ENCODE peak calls at places on chromosome 10, in ten cellular contexts. I is GM23338; C is fibroblast of lung; X is hepatocyte; H is A549; T is H9; B is right atrium auricular region; M is lung; F is adrenal gland; K is CD8-positive, alpha-beta T cell. E is an unnamed sample. For H3K4me1, the result is how much of the 10 kb centered on the place peaks cover.

GRCh38 chr10:61786728-61787127 is 114.8 kb upstream of the ARID5B start:
- DNase-seq in B (no peak), K (no peak), F (no peak), X (no peak), C (peak), M (no peak), I (no peak), T (no peak), H (no peak), E (no peak)

GRCh38 chr10:23927926-23928325 is 281.0 kb upstream of the KIAA1217 start:
- DNase-seq in M (no peak), I (no peak), T (no peak), F (no peak), C (no peak), X (no peak), K (no peak), H (no peak), B (no peak), E (no peak)

GRCh38 chr10:86497621-86498020 is 24.0 kb downstream of the WAPL start:
- DNase-seq in T (no peak), B (no peak), H (no peak), K (no peak), C (peak), M (no peak), I (no peak), X (no peak), F (no peak), E (no peak)

GRCh38 chr10:86960003-86960862 is 1.8 kb downstream of the SNCG start:
- DNase-seq in M (no peak), K (no peak), B (no peak), H (peak), F (peak), X (peak), T (peak), I (peak), C (peak), E (peak)

GRCh38 chr10:66586073-66586472 is 339.8 kb upstream of the LRRTM3 start:
- DNase-seq in K (no peak), T (peak), C (peak), X (peak), F (no peak), B (no peak), H (no peak), M (no peak), I (peak), E (no peak)

GRCh38 chr10:118978316-118978997 is 51.1 kb upstream of the NANOS1 start:
- DNase-seq in X (no peak), K (no peak), B (no peak), I (no peak), C (no peak), T (peak), F (no peak), H (no peak), M (no peak), E (no peak)

GRCh38 chr10:116688241-116688711 is 54.1 kb downstream of the HSPA12A start:
- DNase-seq in M (no peak), T (no peak), F (no peak), K (no peak), H (no peak), X (peak), I (peak), C (peak), B (no peak), E (no peak)

GRCh38 chr10:49161411-49161997 is 26.7 kb downstream of the TMEM273 start:
- DNase-seq in M (no peak), F (no peak), K (no peak), T (peak), C (peak), B (no peak), I (peak), H (peak), X (peak), E (no peak)

GRCh38 chr10:23516530-23516929 is 77.7 kb downstream of the OTUD1 start:
- DNase-seq in X (peak), M (no peak), F (peak), C (peak), T (no peak), B (no peak), H (peak), I (peak), K (no peak), E (no peak)

GRCh38 chr10:24616536-24616935 is 107.2 kb downstream of the ARHGAP21 start:
- DNase-seq in K (no peak), T (no peak), F (no peak), X (no peak), M (no peak), B (no peak), H (no peak), C (peak), I (no peak), E (no peak)

GRCh38 chr10:127405221-127405620 is 143.9 kb upstream of the NPS start:
- DNase-seq in F (no peak), C (peak), M (no peak), K (no peak), B (no peak), I (no peak), X (no peak), T (no peak), H (no peak), E (peak)

GRCh38 chr10:114384181-114384580 is 20.1 kb downstream of the AFAP1L2 start:
- DNase-seq in M (no peak), K (no peak), H (no peak), X (no peak), T (no peak), C (no peak), B (no peak), F (no peak), I (no peak), E (no peak)

GRCh38 chr10:120735773-120736371 is 115.3 kb upstream of the WDR11 start:
- DNase-seq in K (no peak), H (peak), B (no peak), F (no peak), I (peak), X (peak), T (no peak), M (no peak), C (peak), E (no peak)

GRCh38 chr10:6070647-6071046 is 8.5 kb upstream of the IL2RA start:
- DNase-seq in X (no peak), H (no peak), K (no peak), B (no peak), T (no peak), F (no peak), M (no peak), I (no peak), C (peak), E (no peak)

GRCh38 chr10:114632869-114633715 is 25.0 kb downstream of the ABLIM1 start:
- DNase-seq in X (peak), K (no peak), M (peak), C (peak), F (peak), I (no peak), T (no peak), B (peak), H (peak), E (no peak)

GRCh38 chr10:21514808-21515580 is 10.5 kb downstream of the SKIDA1 start:
- DNase-seq in I (no peak), C (peak), T (no peak), K (no peak), M (no peak), X (no peak), B (no peak), H (no peak), F (no peak), E (no peak)

GRCh38 chr10:103661198-103661950 is 167.9 kb downstream of the NEURL1 start:
- DNase-seq in X (peak), K (peak), B (peak), I (peak), F (peak), T (peak), C (peak), H (no peak), M (peak), E (peak)

GRCh38 chr10:11345224-11346054 is 266.0 kb downstream of the USP6NL start:
- DNase-seq in X (peak), M (peak), F (no peak), B (no peak), I (peak), K (peak), T (peak), C (no peak), H (peak), E (no peak)

GRCh38 chr10:7797582-7797981 is 9.6 kb downstream of the ATP5F1C start:
- DNase-seq in K (no peak), F (peak), C (peak), M (no peak), X (peak), T (no peak), H (peak), B (no peak), I (no peak), E (no peak)

GRCh38 chr10:16116404-16117304 is 256.3 kb upstream of the MINDY3 start:
- DNase-seq in F (no peak), B (no peak), X (peak), K (no peak), H (peak), T (no peak), C (no peak), M (no peak), I (peak), E (no peak)

GRCh38 chr10:127198307-127198706 is 1.9 kb upstream of the INSYN2A start:
- DNase-seq in K (no peak), F (no peak), M (no peak), T (no peak), B (no peak), C (no peak), H (peak), I (no peak), X (no peak), E (no peak)

GRCh38 chr10:58477122-58477521 is 35.5 kb upstream of the BICC1 start:
- DNase-seq in F (no peak), H (no peak), K (no peak), T (peak), M (no peak), I (peak), B (no peak), X (no peak), C (peak), E (no peak)

GRCh38 chr10:76302936-76303656 is 871.7 kb downstream of the LRMDA start:
- DNase-seq in H (no peak), T (no peak), C (peak), I (no peak), X (no peak), K (no peak), F (no peak), M (no peak), B (no peak), E (no peak)

DNA sequence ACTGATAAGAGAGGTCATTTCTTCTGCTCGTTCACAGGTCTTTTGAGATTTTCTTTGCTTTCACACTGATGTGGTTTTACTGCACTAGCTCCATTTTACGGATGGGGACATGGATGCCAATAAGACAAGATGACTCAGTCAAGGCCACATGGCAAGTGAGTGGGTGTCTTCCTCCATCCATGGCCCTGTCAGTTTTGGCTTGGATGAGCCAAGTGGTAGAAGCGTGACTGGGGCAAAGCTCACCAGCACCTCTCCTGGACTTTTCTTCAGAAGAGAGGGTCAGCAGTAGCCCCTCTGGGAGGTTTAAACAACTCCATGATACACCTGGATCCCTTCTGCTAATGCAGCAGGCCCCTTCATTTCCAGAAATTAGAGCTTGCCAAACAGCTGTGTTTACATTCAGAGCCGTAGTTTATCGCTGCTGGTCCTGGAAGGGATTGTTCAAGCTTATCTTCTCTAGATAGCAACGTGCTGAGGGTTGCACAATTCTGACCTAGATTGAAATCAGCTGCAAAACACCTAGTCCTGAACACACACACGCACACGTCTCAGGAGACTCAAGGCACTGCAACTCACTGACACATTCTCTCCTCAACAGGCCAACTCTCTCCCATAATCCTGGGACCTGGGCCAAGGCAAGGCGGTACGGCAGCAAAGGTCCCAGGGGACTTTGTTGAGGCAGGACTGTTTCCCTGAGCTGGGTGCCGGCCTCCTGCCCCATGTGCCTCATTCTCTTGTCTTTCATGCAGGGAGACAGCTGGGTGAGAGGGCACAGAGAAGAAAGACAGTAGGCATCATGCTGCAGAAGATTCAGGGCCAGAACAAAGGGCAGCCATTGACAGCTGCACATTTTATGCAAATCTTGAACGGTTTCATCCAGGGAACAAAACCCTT is 14.2 kb upstream of the PDCD4 start:
- DNase-seq in M (no peak), X (peak), F (peak), C (peak), K (peak), T (no peak), I (no peak), H (no peak), B (peak), E (no peak)
- TF ChIP-seq CTCF in M (no peak), X (no peak), F (peak), C (no peak), K (no peak), T (no peak), I (no peak), H (no peak), B (no peak), E (no peak)

GRCh38 chr10:93469454-93469853 is 12.7 kb downstream of the MYOF start:
- DNase-seq in T (no peak), I (no peak), F (no peak), C (no peak), K (no peak), H (no peak), M (no peak), B (no peak), X (no peak), E (no peak)
- H3K4me1 ChIP-seq in T (under half), I (under half), F (half or more), C (half or more), K (under half), H (half or more), M (under half), B (under half), X (under half), E (under half)

GRCh38 chr10:64093946-64094560 is 572.9 kb downstream of the REEP3 start:
- DNase-seq in K (no peak), F (no peak), X (no peak), I (no peak), T (no peak), C (peak), M (no peak), B (no peak), H (no peak), E (no peak)

GRCh38 chr10:64090865-64091264 is 569.7 kb downstream of the REEP3 start:
- DNase-seq in T (no peak), H (no peak), K (no peak), X (no peak), M (no peak), B (no peak), I (no peak), F (no peak), C (no peak), E (no peak)

GRCh38 chr10:64089648-64090047 is 568.4 kb downstream of the REEP3 start:
- DNase-seq in T (no peak), K (no peak), H (no peak), M (no peak), B (no peak), I (no peak), X (no peak), C (no peak), F (no peak), E (no peak)

GRCh38 chr10:64093304-64093703 is 572.1 kb downstream of the REEP3 start:
- DNase-seq in H (no peak), M (no peak), T (no peak), C (no peak), F (no peak), K (no peak), I (no peak), B (no peak), X (no peak), E (no peak)

DNA sequence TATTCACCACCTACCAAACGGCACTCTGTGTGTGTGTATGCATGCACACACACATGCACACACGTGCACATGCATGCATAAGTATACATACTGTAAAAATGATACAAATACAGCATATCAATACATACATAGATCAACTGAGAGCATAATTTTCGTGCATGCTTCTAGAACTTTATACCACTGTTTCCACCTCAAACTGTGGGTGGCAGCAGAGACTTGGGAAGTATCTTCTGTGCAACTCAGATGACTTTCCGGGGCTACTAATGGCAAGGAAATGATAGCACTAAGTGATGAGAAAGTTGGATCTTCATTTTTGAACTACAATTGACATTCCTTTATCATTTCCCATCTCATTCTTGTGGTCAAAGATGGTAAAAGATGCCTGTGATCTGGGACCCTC is 570.7 kb downstream of the REEP3 start:
- DNase-seq in K (no peak), T (no peak), C (no peak), I (peak), M (no peak), X (peak), H (peak), F (no peak), B (no peak), E (no peak)
- TF ChIP-seq CTCF in K (no peak), T (peak), C (peak), I (peak), M (no peak), X (peak), H (no peak), F (no peak), B (peak), E (no peak)

GRCh38 chr10:132792796-132793195 is 6.8 kb upstream of the NKX6-2 start:
- DNase-seq in X (no peak), T (no peak), F (no peak), I (no peak), K (no peak), H (no peak), M (no peak), C (no peak), B (no peak), E (no peak)
- H3K4me1 ChIP-seq in X (under half), T (under half), F (under half), I (under half), K (under half), H (under half), M (under half), C (under half), B (under half), E (under half)

GRCh38 chr10:30188101-30188500 is 128.7 kb upstream of the JCAD start:
- DNase-seq in C (peak), I (no peak), T (no peak), B (no peak), X (no peak), K (no peak), H (no peak), F (no peak), M (no peak), E (no peak)

GRCh38 chr10:30184397-30185033 is 125.1 kb upstream of the JCAD start:
- DNase-seq in T (no peak), M (no peak), C (peak), F (no peak), I (no peak), H (no peak), K (no peak), B (no peak), X (peak), E (no peak)

GRCh38 chr10:30185916-30186315 is 126.5 kb upstream of the JCAD start:
- DNase-seq in B (no peak), X (no peak), C (peak), F (no peak), H (no peak), T (no peak), M (no peak), I (no peak), K (no peak), E (no peak)

GRCh38 chr10:30187010-30187409 is 127.6 kb upstream of the JCAD start:
- DNase-seq in F (no peak), B (no peak), C (no peak), M (no peak), I (no peak), K (no peak), T (no peak), X (no peak), H (no peak), E (no peak)

GRCh38 chr10:30186371-30186875 is 127.0 kb upstream of the JCAD start:
- DNase-seq in C (peak), B (no peak), K (no peak), I (peak), T (no peak), X (peak), M (no peak), F (no peak), H (no peak), E (no peak)
- TF ChIP-seq CTCF in C (peak), B (peak), K (no peak), I (peak), T (no peak), X (peak), M (peak), F (no peak), H (peak), E (no peak)

GRCh38 chr10:88870101-88870500 is 9.9 kb upstream of the STAMBPL1 start:
- DNase-seq in I (no peak), K (no peak), C (no peak), B (no peak), F (no peak), T (no peak), X (no peak), H (no peak), M (no peak), E (no peak)

GRCh38 chr10:88875081-88875480 is 5.0 kb upstream of the STAMBPL1 start:
- DNase-seq in I (no peak), X (no peak), H (no peak), B (no peak), M (no peak), T (no peak), C (no peak), F (no peak), K (no peak), E (no peak)

GRCh38 chr10:88874271-88874670 is 5.8 kb upstream of the STAMBPL1 start:
- DNase-seq in I (no peak), X (no peak), M (no peak), C (peak), F (no peak), K (no peak), T (no peak), H (no peak), B (no peak), E (no peak)

GRCh38 chr10:88877298-88877697 is 2.7 kb upstream of the STAMBPL1 start:
- DNase-seq in F (no peak), I (no peak), X (no peak), B (no peak), H (no peak), M (no peak), T (no peak), C (no peak), K (no peak), E (no peak)

GRCh38 chr10:88873757-88874156 is 6.3 kb upstream of the STAMBPL1 start:
- DNase-seq in I (no peak), M (no peak), F (no peak), C (no peak), B (no peak), H (no peak), X (no peak), T (no peak), K (no peak), E (no peak)
- H3K4me1 ChIP-seq in I (under half), M (under half), F (under half), C (under half), B (under half), H (under half), X (under half), T (under half), K (under half), E (under half)

GRCh38 chr10:63986536-63986935 is 465.3 kb downstream of the REEP3 start:
- DNase-seq in K (no peak), X (no peak), H (no peak), M (no peak), C (no peak), F (no peak), I (no peak), T (no peak), B (no peak), E (no peak)

GRCh38 chr10:63987212-63987611 is 466.0 kb downstream of the REEP3 start:
- DNase-seq in H (no peak), B (no peak), M (no peak), F (no peak), I (no peak), T (no peak), X (no peak), K (no peak), C (no peak), E (no peak)
- TF ChIP-seq CTCF in H (no peak), B (no peak), M (no peak), F (no peak), I (no peak), T (peak), X (no peak), K (no peak), C (no peak), E (no peak)

E was measured in spleen.